ENCODE peak calls at places on chromosomes 12 and 14, in ten cellular contexts. One of them, this sample, is unnamed.

GRCh38 chr12:121209629-121210572 is at the start of gene P2RX4:
- DNase-seq in stimulated activated CD8-positive, alpha-beta memory T cell treated with anti-CD3 and anti-CD28 coated beads, Interleukin-4, amount 100 ng/mL, for 4 hours: peak; percentile 55
- DNase-seq in NCI-H748 treated with DMSO at 0.1 percent for 48 hours: peak; percentile 39
- DNase-seq in NCI-H1417: peak; percentile 89
- DNase-seq in A549: peak; percentile 88
- DNase-seq in dermis blood vessel endothelial cell: peak; percentile 82
- DNase-seq in neural progenitor cell: peak; percentile 90
- DNase-seq in bronchial epithelial cell: peak; percentile 20
- DNase-seq in fibroblast of pulmonary artery: peak; percentile 70
- DNase-seq in stimulated activated CD4-positive, alpha-beta T cell treated with anti-CD3 and anti-CD28 coated beads, Interleukin-12 subunit alpha, Interleukin-12 subunit beta, amount 100 ng/mL, for 4 hours: peak; percentile 83
- DNase-seq in this sample: peak; percentile 72

GRCh38 chr14:99806841-99807240 is 13.6 kb downstream of the EML1 start:
- DNase-seq in stimulated activated CD8-positive, alpha-beta memory T cell treated with anti-CD3 and anti-CD28 coated beads, Interleukin-4, amount 100 ng/mL, for 4 hours: no peak
- DNase-seq in NCI-H748 treated with DMSO at 0.1 percent for 48 hours: no peak
- DNase-seq in NCI-H1417: no peak
- DNase-seq in A549: no peak
- DNase-seq in dermis blood vessel endothelial cell: no peak
- DNase-seq in neural progenitor cell: no peak
- DNase-seq in bronchial epithelial cell: no peak
- DNase-seq in fibroblast of pulmonary artery: no peak
- DNase-seq in stimulated activated CD4-positive, alpha-beta T cell treated with anti-CD3 and anti-CD28 coated beads, Interleukin-12 subunit alpha, Interleukin-12 subunit beta, amount 100 ng/mL, for 4 hours: no peak
- DNase-seq in this sample: no peak

GRCh38 chr12:76085159-76085868 is 829 bp upstream of the NAP1L1 start:
- DNase-seq in stimulated activated CD8-positive, alpha-beta memory T cell treated with anti-CD3 and anti-CD28 coated beads, Interleukin-4, amount 100 ng/mL, for 4 hours: peak; percentile 21
- DNase-seq in NCI-H748 treated with DMSO at 0.1 percent for 48 hours: no peak
- DNase-seq in NCI-H1417: peak; percentile 70
- DNase-seq in A549: peak; percentile 68
- DNase-seq in dermis blood vessel endothelial cell: peak; percentile 63
- DNase-seq in neural progenitor cell: no peak
- DNase-seq in bronchial epithelial cell: peak; percentile 42
- DNase-seq in fibroblast of pulmonary artery: peak; percentile 49
- DNase-seq in stimulated activated CD4-positive, alpha-beta T cell treated with anti-CD3 and anti-CD28 coated beads, Interleukin-12 subunit alpha, Interleukin-12 subunit beta, amount 100 ng/mL, for 4 hours: no peak
- DNase-seq in this sample: no peak

GRCh38 chr14:37081856-37082255 is 90.5 kb downstream of the SLC25A21 start:
- DNase-seq in stimulated activated CD8-positive, alpha-beta memory T cell treated with anti-CD3 and anti-CD28 coated beads, Interleukin-4, amount 100 ng/mL, for 4 hours: no peak
- DNase-seq in NCI-H748 treated with DMSO at 0.1 percent for 48 hours: no peak
- DNase-seq in NCI-H1417: no peak
- DNase-seq in A549: no peak
- DNase-seq in dermis blood vessel endothelial cell: no peak
- DNase-seq in neural progenitor cell: no peak
- DNase-seq in bronchial epithelial cell: no peak
- DNase-seq in fibroblast of pulmonary artery: no peak
- DNase-seq in stimulated activated CD4-positive, alpha-beta T cell treated with anti-CD3 and anti-CD28 coated beads, Interleukin-12 subunit alpha, Interleukin-12 subunit beta, amount 100 ng/mL, for 4 hours: no peak
- DNase-seq in this sample: no peak

GRCh38 chr12:26471560-26471959 is 276.2 kb downstream of the SSPN start:
- DNase-seq in stimulated activated CD8-positive, alpha-beta memory T cell treated with anti-CD3 and anti-CD28 coated beads, Interleukin-4, amount 100 ng/mL, for 4 hours: no peak
- DNase-seq in NCI-H748 treated with DMSO at 0.1 percent for 48 hours: no peak
- DNase-seq in NCI-H1417: no peak
- DNase-seq in A549: no peak
- DNase-seq in dermis blood vessel endothelial cell: peak; percentile 3
- DNase-seq in neural progenitor cell: no peak
- DNase-seq in bronchial epithelial cell: no peak
- DNase-seq in fibroblast of pulmonary artery: peak; percentile 38
- DNase-seq in stimulated activated CD4-positive, alpha-beta T cell treated with anti-CD3 and anti-CD28 coated beads, Interleukin-12 subunit alpha, Interleukin-12 subunit beta, amount 100 ng/mL, for 4 hours: no peak
- DNase-seq in this sample: no peak

GRCh38 chr14:20436363-20436755 is 393 bp upstream of the KLHL33 start:
- DNase-seq in stimulated activated CD8-positive, alpha-beta memory T cell treated with anti-CD3 and anti-CD28 coated beads, Interleukin-4, amount 100 ng/mL, for 4 hours: no peak
- DNase-seq in NCI-H748 treated with DMSO at 0.1 percent for 48 hours: no peak
- DNase-seq in NCI-H1417: no peak
- DNase-seq in A549: no peak
- DNase-seq in dermis blood vessel endothelial cell: no peak
- DNase-seq in neural progenitor cell: no peak
- DNase-seq in bronchial epithelial cell: peak; percentile 55
- DNase-seq in fibroblast of pulmonary artery: peak; percentile 53
- DNase-seq in stimulated activated CD4-positive, alpha-beta T cell treated with anti-CD3 and anti-CD28 coated beads, Interleukin-12 subunit alpha, Interleukin-12 subunit beta, amount 100 ng/mL, for 4 hours: no peak
- DNase-seq in this sample: no peak

GRCh38 chr12:123602651-123603195 is 824 bp downstream of the DDX55 start:
- DNase-seq in stimulated activated CD8-positive, alpha-beta memory T cell treated with anti-CD3 and anti-CD28 coated beads, Interleukin-4, amount 100 ng/mL, for 4 hours: no peak
- DNase-seq in NCI-H748 treated with DMSO at 0.1 percent for 48 hours: no peak
- DNase-seq in NCI-H1417: no peak
- DNase-seq in A549: no peak
- DNase-seq in dermis blood vessel endothelial cell: peak; percentile 11
- DNase-seq in neural progenitor cell: peak; percentile 7
- DNase-seq in bronchial epithelial cell: no peak
- DNase-seq in fibroblast of pulmonary artery: peak; percentile 20
- DNase-seq in stimulated activated CD4-positive, alpha-beta T cell treated with anti-CD3 and anti-CD28 coated beads, Interleukin-12 subunit alpha, Interleukin-12 subunit beta, amount 100 ng/mL, for 4 hours: no peak
- DNase-seq in this sample: peak; percentile 18

GRCh38 chr12:54411398-54412241 is 7.4 kb downstream of the ITGA5 start:
- DNase-seq in stimulated activated CD8-positive, alpha-beta memory T cell treated with anti-CD3 and anti-CD28 coated beads, Interleukin-4, amount 100 ng/mL, for 4 hours: no peak
- DNase-seq in NCI-H748 treated with DMSO at 0.1 percent for 48 hours: no peak
- DNase-seq in NCI-H1417: no peak
- DNase-seq in A549: peak; percentile 53
- DNase-seq in dermis blood vessel endothelial cell: peak; percentile 89
- DNase-seq in neural progenitor cell: no peak
- DNase-seq in bronchial epithelial cell: peak; percentile 99
- DNase-seq in fibroblast of pulmonary artery: peak; percentile 90
- DNase-seq in stimulated activated CD4-positive, alpha-beta T cell treated with anti-CD3 and anti-CD28 coated beads, Interleukin-12 subunit alpha, Interleukin-12 subunit beta, amount 100 ng/mL, for 4 hours: peak; percentile 47
- DNase-seq in this sample: no peak

GRCh38 chr14:101072945-101073597 is 169.5 kb upstream of the RTL1 start:
- DNase-seq in stimulated activated CD8-positive, alpha-beta memory T cell treated with anti-CD3 and anti-CD28 coated beads, Interleukin-4, amount 100 ng/mL, for 4 hours: no peak
- DNase-seq in NCI-H748 treated with DMSO at 0.1 percent for 48 hours: peak; percentile 52
- DNase-seq in NCI-H1417: peak; percentile 75
- DNase-seq in A549: peak; percentile 97
- DNase-seq in dermis blood vessel endothelial cell: peak; percentile 99
- DNase-seq in neural progenitor cell: peak; percentile 65
- DNase-seq in bronchial epithelial cell: peak; percentile 96
- DNase-seq in fibroblast of pulmonary artery: peak; percentile 95
- DNase-seq in stimulated activated CD4-positive, alpha-beta T cell treated with anti-CD3 and anti-CD28 coated beads, Interleukin-12 subunit alpha, Interleukin-12 subunit beta, amount 100 ng/mL, for 4 hours: no peak
- DNase-seq in this sample: peak; percentile 81

GRCh38 chr14:99576304-99576703 is 27.7 kb downstream of the CCDC85C start:
- DNase-seq in stimulated activated CD8-positive, alpha-beta memory T cell treated with anti-CD3 and anti-CD28 coated beads, Interleukin-4, amount 100 ng/mL, for 4 hours: no peak
- DNase-seq in NCI-H748 treated with DMSO at 0.1 percent for 48 hours: no peak
- DNase-seq in NCI-H1417: no peak
- DNase-seq in A549: peak; percentile 42
- DNase-seq in dermis blood vessel endothelial cell: no peak
- DNase-seq in neural progenitor cell: no peak
- DNase-seq in bronchial epithelial cell: no peak
- DNase-seq in fibroblast of pulmonary artery: no peak
- DNase-seq in stimulated activated CD4-positive, alpha-beta T cell treated with anti-CD3 and anti-CD28 coated beads, Interleukin-12 subunit alpha, Interleukin-12 subunit beta, amount 100 ng/mL, for 4 hours: no peak
- DNase-seq in this sample: no peak

GRCh38 chr12:78181544-78182162 is 351.0 kb downstream of the NAV3 start:
- DNase-seq in stimulated activated CD8-positive, alpha-beta memory T cell treated with anti-CD3 and anti-CD28 coated beads, Interleukin-4, amount 100 ng/mL, for 4 hours: no peak
- DNase-seq in NCI-H748 treated with DMSO at 0.1 percent for 48 hours: peak; percentile 59
- DNase-seq in NCI-H1417: peak; percentile 43
- DNase-seq in A549: peak; percentile 65
- DNase-seq in dermis blood vessel endothelial cell: peak; percentile 56
- DNase-seq in neural progenitor cell: peak; percentile 44
- DNase-seq in bronchial epithelial cell: peak; percentile 41
- DNase-seq in fibroblast of pulmonary artery: peak; percentile 69
- DNase-seq in stimulated activated CD4-positive, alpha-beta T cell treated with anti-CD3 and anti-CD28 coated beads, Interleukin-12 subunit alpha, Interleukin-12 subunit beta, amount 100 ng/mL, for 4 hours: no peak
- DNase-seq in this sample: peak; percentile 72

GRCh38 chr12:18468521-18469075 is 207.3 kb downstream of the PIK3C2G start:
- DNase-seq in stimulated activated CD8-positive, alpha-beta memory T cell treated with anti-CD3 and anti-CD28 coated beads, Interleukin-4, amount 100 ng/mL, for 4 hours: no peak
- DNase-seq in NCI-H748 treated with DMSO at 0.1 percent for 48 hours: no peak
- DNase-seq in NCI-H1417: no peak
- DNase-seq in A549: no peak
- DNase-seq in dermis blood vessel endothelial cell: no peak
- DNase-seq in neural progenitor cell: no peak
- DNase-seq in bronchial epithelial cell: peak; percentile 94
- DNase-seq in fibroblast of pulmonary artery: no peak
- DNase-seq in stimulated activated CD4-positive, alpha-beta T cell treated with anti-CD3 and anti-CD28 coated beads, Interleukin-12 subunit alpha, Interleukin-12 subunit beta, amount 100 ng/mL, for 4 hours: no peak
- DNase-seq in this sample: no peak

GRCh38 chr14:105894978-105895881 is 368.8 kb downstream of the TMEM121 start:
- DNase-seq in stimulated activated CD8-positive, alpha-beta memory T cell treated with anti-CD3 and anti-CD28 coated beads, Interleukin-4, amount 100 ng/mL, for 4 hours: no peak
- DNase-seq in NCI-H748 treated with DMSO at 0.1 percent for 48 hours: no peak
- DNase-seq in NCI-H1417: no peak
- DNase-seq in A549: no peak
- DNase-seq in dermis blood vessel endothelial cell: no peak
- DNase-seq in neural progenitor cell: no peak
- DNase-seq in bronchial epithelial cell: no peak
- DNase-seq in fibroblast of pulmonary artery: no peak
- DNase-seq in stimulated activated CD4-positive, alpha-beta T cell treated with anti-CD3 and anti-CD28 coated beads, Interleukin-12 subunit alpha, Interleukin-12 subunit beta, amount 100 ng/mL, for 4 hours: no peak
- DNase-seq in this sample: no peak